ENCODE peak calls at places on chromosomes 6 and 20, in nine cellular contexts. One of them, this sample, is unnamed.

GRCh38 chr6:48664850-48665249 is 553.9 kb upstream of the PTCHD4 start:
- DNase-seq in Panc1: no peak
- DNase-seq in gastrocnemius medialis: no peak
- DNase-seq in NCI-H1930: peak
- DNase-seq in GM03348: no peak
- DNase-seq in activated CD4-positive, CD25-positive, alpha-beta regulatory T cell treated with anti-CD3 and anti-CD28 coated beads, Interleukin-2, amount 50 U/mL, for 72 hours: no peak
- DNase-seq in NCI-H526 treated with DMSO at 0.1 percent for 48 hours: no peak
- DNase-seq in AG04450: peak
- DNase-seq in AG20443: no peak
- DNase-seq in this sample: no peak

GRCh38 chr6:38320817-38321216 is 318.9 kb downstream of the BTBD9 start:
- DNase-seq in Panc1: no peak
- DNase-seq in gastrocnemius medialis: no peak
- DNase-seq in NCI-H1930: no peak
- DNase-seq in GM03348: no peak
- DNase-seq in activated CD4-positive, CD25-positive, alpha-beta regulatory T cell treated with anti-CD3 and anti-CD28 coated beads, Interleukin-2, amount 50 U/mL, for 72 hours: no peak
- DNase-seq in NCI-H526 treated with DMSO at 0.1 percent for 48 hours: no peak
- DNase-seq in AG04450: no peak
- DNase-seq in AG20443: no peak
- DNase-seq in this sample: no peak

GRCh38 chr20:58454460-58454859 is 60.7 kb downstream of the APCDD1L start:
- DNase-seq in Panc1: no peak
- DNase-seq in gastrocnemius medialis: no peak
- DNase-seq in NCI-H1930: no peak
- DNase-seq in GM03348: no peak
- DNase-seq in activated CD4-positive, CD25-positive, alpha-beta regulatory T cell treated with anti-CD3 and anti-CD28 coated beads, Interleukin-2, amount 50 U/mL, for 72 hours: no peak
- DNase-seq in NCI-H526 treated with DMSO at 0.1 percent for 48 hours: no peak
- DNase-seq in AG04450: no peak
- DNase-seq in AG20443: no peak
- DNase-seq in this sample: no peak

GRCh38 chr6:136225496-136225895 is 24.6 kb downstream of the MTFR2 start:
- DNase-seq in Panc1: no peak
- DNase-seq in gastrocnemius medialis: no peak
- DNase-seq in NCI-H1930: no peak
- DNase-seq in GM03348: no peak
- DNase-seq in activated CD4-positive, CD25-positive, alpha-beta regulatory T cell treated with anti-CD3 and anti-CD28 coated beads, Interleukin-2, amount 50 U/mL, for 72 hours: peak
- DNase-seq in NCI-H526 treated with DMSO at 0.1 percent for 48 hours: no peak
- DNase-seq in AG04450: no peak
- DNase-seq in AG20443: no peak
- DNase-seq in this sample: no peak

GRCh38 chr6:133549252-133549925 is 308.2 kb downstream of the EYA4 start:
- DNase-seq in Panc1: no peak
- DNase-seq in gastrocnemius medialis: no peak
- DNase-seq in NCI-H1930: no peak
- DNase-seq in GM03348: no peak
- DNase-seq in activated CD4-positive, CD25-positive, alpha-beta regulatory T cell treated with anti-CD3 and anti-CD28 coated beads, Interleukin-2, amount 50 U/mL, for 72 hours: no peak
- DNase-seq in NCI-H526 treated with DMSO at 0.1 percent for 48 hours: no peak
- DNase-seq in AG04450: no peak
- DNase-seq in AG20443: no peak
- DNase-seq in this sample: no peak

GRCh38 chr20:13430346-13431002 is 208.3 kb downstream of the TASP1 start:
- DNase-seq in Panc1: no peak
- DNase-seq in gastrocnemius medialis: no peak
- DNase-seq in NCI-H1930: no peak
- DNase-seq in GM03348: no peak
- DNase-seq in activated CD4-positive, CD25-positive, alpha-beta regulatory T cell treated with anti-CD3 and anti-CD28 coated beads, Interleukin-2, amount 50 U/mL, for 72 hours: no peak
- DNase-seq in NCI-H526 treated with DMSO at 0.1 percent for 48 hours: no peak
- DNase-seq in AG04450: no peak
- DNase-seq in AG20443: no peak
- DNase-seq in this sample: no peak

GRCh38 chr6:45959534-45960195 is 56.0 kb downstream of the CLIC5 start:
- DNase-seq in Panc1: no peak
- DNase-seq in gastrocnemius medialis: no peak
- DNase-seq in NCI-H1930: no peak
- DNase-seq in GM03348: no peak
- DNase-seq in activated CD4-positive, CD25-positive, alpha-beta regulatory T cell treated with anti-CD3 and anti-CD28 coated beads, Interleukin-2, amount 50 U/mL, for 72 hours: no peak
- DNase-seq in NCI-H526 treated with DMSO at 0.1 percent for 48 hours: peak
- DNase-seq in AG04450: no peak
- DNase-seq in AG20443: no peak
- DNase-seq in this sample: no peak

GRCh38 chr20:3167738-3168078 is 5.6 kb downstream of the LZTS3 start:
- DNase-seq in Panc1: no peak
- DNase-seq in gastrocnemius medialis: no peak
- DNase-seq in NCI-H1930: no peak
- DNase-seq in GM03348: no peak
- DNase-seq in activated CD4-positive, CD25-positive, alpha-beta regulatory T cell treated with anti-CD3 and anti-CD28 coated beads, Interleukin-2, amount 50 U/mL, for 72 hours: no peak
- DNase-seq in NCI-H526 treated with DMSO at 0.1 percent for 48 hours: no peak
- DNase-seq in AG04450: no peak
- DNase-seq in AG20443: no peak
- DNase-seq in this sample: no peak

GRCh38 chr6:63644668-63645326 is 9.2 kb downstream of the PHF3 start:
- DNase-seq in Panc1: no peak
- DNase-seq in gastrocnemius medialis: no peak
- DNase-seq in NCI-H1930: no peak
- DNase-seq in GM03348: peak
- DNase-seq in activated CD4-positive, CD25-positive, alpha-beta regulatory T cell treated with anti-CD3 and anti-CD28 coated beads, Interleukin-2, amount 50 U/mL, for 72 hours: no peak
- DNase-seq in NCI-H526 treated with DMSO at 0.1 percent for 48 hours: no peak
- DNase-seq in AG04450: no peak
- DNase-seq in AG20443: peak
- DNase-seq in this sample: no peak

GRCh38 chr6:89357390-89357789 is 4.9 kb upstream of the UBE2J1 start:
- DNase-seq in Panc1: no peak
- DNase-seq in gastrocnemius medialis: no peak
- DNase-seq in NCI-H1930: no peak
- DNase-seq in GM03348: no peak
- DNase-seq in activated CD4-positive, CD25-positive, alpha-beta regulatory T cell treated with anti-CD3 and anti-CD28 coated beads, Interleukin-2, amount 50 U/mL, for 72 hours: no peak
- DNase-seq in NCI-H526 treated with DMSO at 0.1 percent for 48 hours: no peak
- DNase-seq in AG04450: no peak
- DNase-seq in AG20443: no peak
- DNase-seq in this sample: no peak

GRCh38 chr6:26268659-26269402 is 96.2 kb upstream of the BTN3A2 start:
- DNase-seq in Panc1: no peak
- DNase-seq in gastrocnemius medialis: no peak
- DNase-seq in NCI-H1930: no peak
- DNase-seq in GM03348: no peak
- DNase-seq in activated CD4-positive, CD25-positive, alpha-beta regulatory T cell treated with anti-CD3 and anti-CD28 coated beads, Interleukin-2, amount 50 U/mL, for 72 hours: no peak
- DNase-seq in NCI-H526 treated with DMSO at 0.1 percent for 48 hours: no peak
- DNase-seq in AG04450: no peak
- DNase-seq in AG20443: no peak
- DNase-seq in this sample: no peak

GRCh38 chr6:53493635-53494025 is 51.3 kb downstream of the GCLC start:
- DNase-seq in Panc1: no peak
- DNase-seq in gastrocnemius medialis: no peak
- DNase-seq in NCI-H1930: no peak
- DNase-seq in GM03348: peak
- DNase-seq in activated CD4-positive, CD25-positive, alpha-beta regulatory T cell treated with anti-CD3 and anti-CD28 coated beads, Interleukin-2, amount 50 U/mL, for 72 hours: no peak
- DNase-seq in NCI-H526 treated with DMSO at 0.1 percent for 48 hours: no peak
- DNase-seq in AG04450: peak
- DNase-seq in AG20443: no peak
- DNase-seq in this sample: no peak

This sample was measured in D721Med.